ENCODE peak calls at places on chromosomes 1 and 21, in six cellular contexts. F, O, I, C, U and X are unnamed samples.

GRCh38 chr1:185402930-185403329 is 85.9 kb upstream of the IVNS1ABP start:
- DNase-seq in O (no peak), C (no peak), U (no peak), I (no peak), F (no peak), X (no peak)

GRCh38 chr21:37783016-37783415 is 133.2 kb downstream of the KCNJ6 start:
- DNase-seq in F (no peak), C (no peak), U (no peak), O (no peak), I (no peak), X (no peak)

GRCh38 chr1:65762081-65762862 is 30.4 kb upstream of the PDE4B start:
- DNase-seq in C (no peak), I (no peak), U (no peak), O (no peak), F (no peak), X (no peak)

GRCh38 chr1:2555634-2556276 is 416 bp upstream of the TNFRSF14 start:
- DNase-seq in I (peak), U (peak), F (peak), O (peak), C (peak), X (no peak)

GRCh38 chr1:180040034-180040433 is 85.4 kb downstream of the CEP350 start:
- DNase-seq in U (no peak), C (no peak), I (no peak), O (no peak), F (no peak), X (no peak)

GRCh38 chr1:89104687-89105086 is 21.2 kb downstream of the GBP2 start:
- DNase-seq in C (no peak), U (no peak), O (no peak), I (no peak), F (no peak), X (no peak)

GRCh38 chr1:155307247-155307740 is 1.4 kb upstream of the FDPS start:
- DNase-seq in O (no peak), C (no peak), U (no peak), I (no peak), F (peak), X (no peak)

GRCh38 chr1:19062258-19063029 is 106.0 kb upstream of the IFFO2 start:
- DNase-seq in O (no peak), C (no peak), F (peak), U (no peak), I (no peak), X (no peak)

GRCh38 chr1:159088050-159088449 is 11.5 kb upstream of the AIM2 start:
- DNase-seq in F (no peak), I (no peak), C (no peak), O (no peak), U (no peak), X (no peak)

GRCh38 chr1:74505889-74506288 is 6.5 kb downstream of the LRRC53 start:
- DNase-seq in C (no peak), F (no peak), O (no peak), I (no peak), U (no peak), X (no peak)

GRCh38 chr1:32447469-32448185 is 17.2 kb upstream of the ZBTB8B start:
- DNase-seq in U (no peak), C (no peak), O (no peak), F (no peak), I (no peak), X (no peak)

GRCh38 chr1:118914379-118915161 is 73.6 kb downstream of the TBX15 start:
- DNase-seq in I (no peak), O (no peak), C (no peak), U (no peak), F (no peak), X (no peak)

GRCh38 chr1:100930494-100930893 is 34.6 kb downstream of the SLC30A7 start:
- DNase-seq in F (no peak), C (no peak), I (no peak), U (no peak), O (no peak), X (no peak)

DNA sequence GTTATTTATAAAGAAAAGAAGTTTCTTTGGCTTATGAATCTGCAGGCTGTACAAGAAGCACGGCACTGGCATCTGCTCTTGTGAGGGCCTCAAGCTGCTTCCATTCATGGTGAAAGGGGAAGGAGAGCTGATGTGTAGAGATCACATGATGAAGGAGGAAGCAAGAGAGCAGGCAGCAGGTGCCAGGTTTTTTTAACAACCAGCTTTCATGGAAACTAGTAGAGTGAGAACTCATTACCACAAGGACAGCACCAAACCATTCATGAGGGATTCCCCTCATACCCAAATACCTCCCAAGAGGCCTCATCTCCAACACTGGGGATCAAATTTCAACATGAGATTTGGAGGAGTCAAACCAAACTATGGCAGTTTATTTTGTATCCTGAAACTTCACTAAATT is 85.8 kb upstream of the CAMK1G start:
- DNase-seq in O (no peak), I (no peak), U (no peak), F (no peak), C (no peak), X (no peak)
- TF ChIP-seq CTCF in O (no peak), I (no peak), U (no peak), F (no peak), C (no peak), X (no peak)

DNA sequence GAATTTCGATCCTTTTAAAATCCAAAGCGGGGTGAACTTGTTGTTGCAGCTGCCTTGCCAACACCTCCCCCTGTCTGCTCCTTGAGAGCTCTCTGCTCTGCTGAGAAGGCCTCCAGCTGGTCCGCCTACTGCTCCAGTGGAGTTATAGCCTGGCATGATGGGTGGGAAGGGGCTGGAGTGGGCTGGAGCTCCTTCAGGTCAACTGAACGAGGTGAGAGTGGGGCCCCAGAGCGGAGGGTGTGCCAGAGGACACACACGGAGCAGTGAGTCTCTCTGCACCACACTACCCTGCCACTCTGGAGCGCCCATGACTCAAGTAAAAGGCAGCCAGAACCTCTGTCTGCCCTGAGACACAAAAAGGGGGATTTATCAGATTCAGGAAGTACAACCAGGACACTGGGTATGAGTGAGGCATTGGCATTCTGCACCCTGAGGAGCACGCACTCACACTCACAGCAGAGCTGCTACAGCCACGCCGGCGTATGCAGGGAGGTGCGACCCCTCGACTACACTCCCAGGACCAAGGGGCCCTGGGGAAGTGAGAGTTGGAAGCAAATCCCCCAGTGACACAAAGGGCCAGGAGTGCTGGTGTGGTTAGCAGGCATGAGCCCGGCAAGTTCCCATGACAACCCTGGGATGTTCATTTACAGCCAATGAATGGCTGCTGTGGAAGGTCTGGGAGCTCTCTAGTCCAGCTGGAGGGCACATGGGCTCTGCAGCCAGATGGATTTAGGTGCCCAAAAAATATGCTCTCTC is 28.0 kb upstream of the EVA1B start:
- DNase-seq in I (no peak), F (no peak), O (no peak), U (no peak), C (peak), X (no peak)
- TF ChIP-seq CTCF in I (no peak), F (no peak), O (no peak), U (no peak), C (no peak), X (peak)

DNA sequence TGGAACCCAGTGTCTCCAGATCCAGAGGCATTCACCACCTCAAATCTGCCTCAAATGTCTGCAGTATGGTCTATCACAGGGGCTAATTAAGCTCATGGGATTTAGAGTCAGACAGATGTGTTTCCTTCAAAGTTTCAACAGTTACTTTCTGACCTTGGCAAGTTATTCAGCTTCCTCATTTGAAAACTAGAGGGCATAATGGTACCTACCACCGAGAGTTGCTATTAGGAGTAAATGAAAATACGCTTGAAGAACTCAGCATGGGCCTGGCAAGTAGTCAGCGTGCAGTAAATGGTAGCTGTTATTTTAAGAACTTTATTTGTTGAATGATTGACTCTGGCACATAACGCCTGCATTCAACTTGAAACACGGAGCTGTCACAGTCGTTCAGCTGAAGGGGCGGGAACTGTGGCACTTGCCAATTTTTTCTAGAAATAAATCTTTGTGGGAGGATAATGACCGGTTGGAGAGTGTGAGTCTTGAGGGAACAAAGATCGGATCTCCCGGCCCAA is 1.2 kb upstream of the CAP1 start:
- DNase-seq in O (no peak), C (no peak), F (peak), U (no peak), I (peak), X (no peak)
- TF ChIP-seq CTCF in O (no peak), C (no peak), F (peak), U (no peak), I (no peak), X (peak)

DNA sequence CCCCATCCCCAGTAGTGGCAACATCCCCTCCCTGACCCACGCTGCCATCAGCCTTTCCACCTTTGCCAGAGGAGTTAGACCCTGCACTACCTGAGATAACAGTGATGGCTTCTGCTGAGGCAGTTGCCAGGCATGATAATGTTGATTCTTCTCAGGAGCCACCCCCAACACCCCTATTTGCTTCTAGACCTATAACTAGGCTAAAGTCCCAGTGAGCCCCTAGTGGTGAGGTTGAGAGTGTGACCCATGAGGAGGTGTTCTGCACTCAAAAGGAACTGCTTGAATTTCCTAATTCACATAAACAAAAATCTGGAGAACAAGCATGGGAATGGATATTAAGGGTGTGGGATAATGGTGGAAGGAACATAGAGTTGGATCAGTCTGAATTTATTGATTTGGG is 159.6 kb upstream of the COL11A1 start:
- DNase-seq in C (no peak), U (no peak), O (no peak), F (peak), I (no peak), X (no peak)
- TF ChIP-seq CTCF in C (no peak), U (no peak), O (no peak), F (peak), I (no peak), X (no peak)